ENCODE peak calls at places on chromosomes 4 and X, in four cellular contexts. One of them, this sample, is unnamed.

GRCh38 chr4:11106769-11107168 is 321.9 kb downstream of the HS3ST1 start:
- DNase-seq in endothelial cell of umbilical vein: no peak
- DNase-seq in CD8-positive, alpha-beta memory T cell: no peak
- DNase-seq in mesenchymal stem cell: peak; percentile 7
- DNase-seq in this sample: no peak

GRCh38 chr4:182449186-182449880 is 206.1 kb downstream of the TENM3 start:
- DNase-seq in CD8-positive, alpha-beta memory T cell: no peak
- DNase-seq in endothelial cell of umbilical vein: peak; percentile 34
- DNase-seq in mesenchymal stem cell: peak; percentile 8
- DNase-seq in this sample: no peak

GRCh38 chr4:56630876-56631666 is 50.0 kb downstream of the HOPX start:
- DNase-seq in endothelial cell of umbilical vein: no peak
- DNase-seq in CD8-positive, alpha-beta memory T cell: no peak
- DNase-seq in mesenchymal stem cell: no peak
- DNase-seq in this sample: no peak

GRCh38 chrX:45794323-45794994 is 593.8 kb upstream of the DIPK2B start:
- DNase-seq in CD8-positive, alpha-beta memory T cell: no peak
- DNase-seq in endothelial cell of umbilical vein: no peak
- DNase-seq in mesenchymal stem cell: no peak
- DNase-seq in this sample: no peak

GRCh38 chr4:67684839-67685531 is 16.0 kb downstream of the UBA6 start:
- DNase-seq in endothelial cell of umbilical vein: no peak
- DNase-seq in CD8-positive, alpha-beta memory T cell: no peak
- DNase-seq in mesenchymal stem cell: no peak
- DNase-seq in this sample: no peak

GRCh38 chr4:83125738-83126141 is 11.2 kb upstream of the PLAC8 start:
- DNase-seq in mesenchymal stem cell: no peak
- DNase-seq in endothelial cell of umbilical vein: no peak
- DNase-seq in CD8-positive, alpha-beta memory T cell: peak; percentile 71
- DNase-seq in this sample: no peak

GRCh38 chrX:36986231-36986630 is 21.9 kb upstream of the FAM47C start:
- DNase-seq in mesenchymal stem cell: no peak
- DNase-seq in CD8-positive, alpha-beta memory T cell: no peak
- DNase-seq in endothelial cell of umbilical vein: no peak
- DNase-seq in this sample: no peak

GRCh38 chrX:67749536-67749935 is 205.7 kb downstream of the AR start:
- DNase-seq in mesenchymal stem cell: peak; percentile 0
- DNase-seq in CD8-positive, alpha-beta memory T cell: no peak
- DNase-seq in endothelial cell of umbilical vein: peak; percentile 18
- DNase-seq in this sample: no peak

GRCh38 chr4:87399148-87399547 is 8.2 kb upstream of the HSD17B11 start:
- DNase-seq in endothelial cell of umbilical vein: no peak
- DNase-seq in CD8-positive, alpha-beta memory T cell: no peak
- DNase-seq in mesenchymal stem cell: no peak
- DNase-seq in this sample: no peak

GRCh38 chr4:136768925-136769275 is 763.4 kb downstream of the PCDH18 start:
- DNase-seq in endothelial cell of umbilical vein: peak; percentile 4
- DNase-seq in CD8-positive, alpha-beta memory T cell: no peak
- DNase-seq in mesenchymal stem cell: peak; percentile 58
- DNase-seq in this sample: no peak

GRCh38 chr4:151541438-151542071 is 132.6 kb downstream of the FHIP1A start:
- DNase-seq in CD8-positive, alpha-beta memory T cell: no peak
- DNase-seq in mesenchymal stem cell: peak; percentile 84
- DNase-seq in endothelial cell of umbilical vein: peak; percentile 36
- DNase-seq in this sample: peak; percentile 48

GRCh38 chrX:97672608-97673007 is 788.9 kb downstream of the RPA4 start:
- DNase-seq in mesenchymal stem cell: no peak
- DNase-seq in CD8-positive, alpha-beta memory T cell: no peak
- DNase-seq in endothelial cell of umbilical vein: no peak
- DNase-seq in this sample: no peak

GRCh38 chr4:159451006-159451405 is 348.1 kb downstream of the RAPGEF2 start:
- DNase-seq in endothelial cell of umbilical vein: no peak
- DNase-seq in mesenchymal stem cell: no peak
- DNase-seq in CD8-positive, alpha-beta memory T cell: no peak
- DNase-seq in this sample: no peak

GRCh38 chrX:10514891-10515290 is 105.5 kb downstream of the MID1 start:
- DNase-seq in endothelial cell of umbilical vein: no peak
- DNase-seq in mesenchymal stem cell: no peak
- DNase-seq in CD8-positive, alpha-beta memory T cell: no peak
- DNase-seq in this sample: peak; percentile 56

DNA sequence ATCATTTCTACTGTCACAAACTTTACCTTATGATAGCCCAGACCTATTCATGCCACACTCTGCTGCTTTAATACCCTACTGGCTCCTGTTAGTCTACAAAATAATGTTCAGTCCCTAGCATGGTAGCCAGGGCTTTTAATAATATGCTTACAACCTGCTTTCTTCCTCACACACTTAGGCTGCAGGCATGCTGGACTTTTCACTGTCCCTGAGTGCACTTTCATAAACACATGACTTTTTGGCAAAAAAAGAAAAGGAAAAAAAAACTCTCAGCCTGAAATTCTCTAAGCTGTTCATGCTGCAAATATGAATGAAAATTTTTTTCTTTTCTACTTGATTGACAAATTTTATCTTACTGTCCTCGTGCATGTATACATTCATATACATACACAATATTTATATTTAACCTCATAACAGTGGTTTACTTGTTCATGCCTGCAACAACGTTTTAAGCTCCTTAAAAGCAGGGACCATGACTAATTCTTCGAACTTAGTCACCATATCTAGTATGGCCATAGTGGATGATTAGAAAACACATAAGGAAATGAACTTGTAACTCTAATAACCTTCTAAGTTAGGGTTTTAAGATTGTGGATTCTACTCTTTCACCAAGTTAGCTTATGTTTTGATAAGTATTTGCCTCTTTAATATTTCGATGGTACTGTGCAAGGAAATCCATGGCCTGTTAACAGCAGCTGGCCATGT is 229.5 kb downstream of the SPCS3 start:
- DNase-seq in mesenchymal stem cell: peak; percentile 58
- DNase-seq in CD8-positive, alpha-beta memory T cell: no peak
- DNase-seq in endothelial cell of umbilical vein: no peak
- DNase-seq in this sample: no peak
- H3K4me3 ChIP-seq in mesenchymal stem cell: peak overlapping the region; percentile 47
- H3K4me3 ChIP-seq in CD8-positive, alpha-beta memory T cell: no peak overlapping the region
- H3K4me3 ChIP-seq in endothelial cell of umbilical vein: no peak overlapping the region
- H3K4me3 ChIP-seq in this sample: no peak overlapping the region

GRCh38 chr4:118276551-118276950 is 76.3 kb downstream of the PRSS12 start:
- DNase-seq in endothelial cell of umbilical vein: no peak
- DNase-seq in mesenchymal stem cell: no peak
- DNase-seq in CD8-positive, alpha-beta memory T cell: no peak
- DNase-seq in this sample: no peak
- H3K9me3 ChIP-seq in endothelial cell of umbilical vein: no peaks in the 10 kb centered on the region
- H3K9me3 ChIP-seq in mesenchymal stem cell: no peaks in the 10 kb centered on the region
- H3K9me3 ChIP-seq in CD8-positive, alpha-beta memory T cell: no peaks in the 10 kb centered on the region
- H3K9me3 ChIP-seq in this sample: no peaks in the 10 kb centered on the region

GRCh38 chr4:41360214-41360910 is 103.6 kb downstream of the UCHL1 start:
- DNase-seq in mesenchymal stem cell: peak; percentile 80
- DNase-seq in CD8-positive, alpha-beta memory T cell: no peak
- DNase-seq in endothelial cell of umbilical vein: peak; percentile 70
- DNase-seq in this sample: peak; percentile 78
- H3K27me3 ChIP-seq in mesenchymal stem cell: peaks cover 13% of the 10 kb centered on the region
- H3K27me3 ChIP-seq in CD8-positive, alpha-beta memory T cell: no peaks in the 10 kb centered on the region
- H3K27me3 ChIP-seq in endothelial cell of umbilical vein: peaks cover 52% of the 10 kb centered on the region
- H3K27me3 ChIP-seq in this sample: no peaks in the 10 kb centered on the region

GRCh38 chr4:40199179-40199670 is 2.4 kb downstream of the RHOH start:
- DNase-seq in mesenchymal stem cell: no peak
- DNase-seq in CD8-positive, alpha-beta memory T cell: no peak
- DNase-seq in endothelial cell of umbilical vein: no peak
- DNase-seq in this sample: no peak
- H3K4me3 ChIP-seq in mesenchymal stem cell: no peak overlapping the region
- H3K4me3 ChIP-seq in CD8-positive, alpha-beta memory T cell: peak overlapping the region; percentile 93
- H3K4me3 ChIP-seq in endothelial cell of umbilical vein: no peak overlapping the region
- H3K4me3 ChIP-seq in this sample: no peak overlapping the region

GRCh38 chrX:55818673-55819375 is 101.3 kb downstream of the RRAGB start:
- DNase-seq in CD8-positive, alpha-beta memory T cell: no peak
- DNase-seq in mesenchymal stem cell: no peak
- DNase-seq in endothelial cell of umbilical vein: no peak
- DNase-seq in this sample: no peak
- H3K9me3 ChIP-seq in CD8-positive, alpha-beta memory T cell: no peaks in the 10 kb centered on the region
- H3K9me3 ChIP-seq in mesenchymal stem cell: peaks cover 9% of the 10 kb centered on the region
- H3K9me3 ChIP-seq in endothelial cell of umbilical vein: no peaks in the 10 kb centered on the region
- H3K9me3 ChIP-seq in this sample: no peaks in the 10 kb centered on the region

GRCh38 chrX:16695079-16695676 is 17.3 kb downstream of the CTPS2 start:
- DNase-seq in endothelial cell of umbilical vein: peak; percentile 55
- DNase-seq in CD8-positive, alpha-beta memory T cell: peak; percentile 49
- DNase-seq in mesenchymal stem cell: peak; percentile 53
- DNase-seq in this sample: peak; percentile 17

GRCh38 chrX:16699389-16699788 is 13.1 kb downstream of the CTPS2 start:
- DNase-seq in mesenchymal stem cell: no peak
- DNase-seq in endothelial cell of umbilical vein: no peak
- DNase-seq in CD8-positive, alpha-beta memory T cell: no peak
- DNase-seq in this sample: no peak

GRCh38 chrX:16696956-16697355 is 15.5 kb downstream of the CTPS2 start:
- DNase-seq in mesenchymal stem cell: no peak
- DNase-seq in endothelial cell of umbilical vein: no peak
- DNase-seq in CD8-positive, alpha-beta memory T cell: no peak
- DNase-seq in this sample: no peak

GRCh38 chrX:16702700-16703599 is 9.5 kb downstream of the CTPS2 start:
- DNase-seq in CD8-positive, alpha-beta memory T cell: no peak
- DNase-seq in endothelial cell of umbilical vein: no peak
- DNase-seq in mesenchymal stem cell: no peak
- DNase-seq in this sample: no peak

GRCh38 chrX:16700734-16701133 is 11.7 kb downstream of the CTPS2 start:
- DNase-seq in CD8-positive, alpha-beta memory T cell: no peak
- DNase-seq in mesenchymal stem cell: no peak
- DNase-seq in endothelial cell of umbilical vein: no peak
- DNase-seq in this sample: no peak
- H3K27me3 ChIP-seq in CD8-positive, alpha-beta memory T cell: no peaks in the 10 kb centered on the region
- H3K27me3 ChIP-seq in mesenchymal stem cell: peaks cover 16% of the 10 kb centered on the region
- H3K27me3 ChIP-seq in endothelial cell of umbilical vein: no peaks in the 10 kb centered on the region
- H3K27me3 ChIP-seq in this sample: no peaks in the 10 kb centered on the region

DNA sequence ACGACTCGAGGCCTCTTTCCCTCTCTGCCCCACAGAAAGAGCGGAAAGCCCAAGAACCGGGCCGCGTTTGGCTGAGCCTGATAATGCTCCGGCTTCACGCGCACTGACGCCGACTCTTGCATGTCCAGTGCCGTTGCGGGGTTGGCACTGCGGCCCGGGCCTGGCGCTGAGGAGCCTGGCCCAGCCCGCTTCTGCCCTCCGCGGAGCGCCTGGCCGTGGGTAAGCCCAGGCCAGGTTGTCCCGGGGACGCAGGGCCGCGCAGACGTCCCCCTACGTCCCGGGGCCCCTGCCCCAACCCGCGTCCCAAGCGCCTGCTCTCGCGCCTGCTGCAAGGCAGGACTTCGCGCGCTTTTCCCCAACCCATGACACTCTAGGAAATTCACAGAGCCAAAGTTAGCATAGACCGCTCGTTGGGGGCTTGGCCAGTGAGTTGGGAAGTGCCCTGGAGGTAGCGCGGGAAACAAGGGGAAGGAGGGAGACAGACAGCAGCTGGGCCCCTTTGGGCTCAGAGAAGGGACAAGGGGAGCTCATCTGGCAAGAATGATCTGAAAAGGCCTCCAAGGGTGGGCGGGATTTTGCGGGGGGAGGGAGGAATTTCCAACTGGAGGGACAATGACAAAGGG is 603 bp upstream of the LRPAP1 start:
- DNase-seq in mesenchymal stem cell: no peak
- DNase-seq in CD8-positive, alpha-beta memory T cell: no peak
- DNase-seq in endothelial cell of umbilical vein: no peak
- DNase-seq in this sample: no peak
- H3K4me3 ChIP-seq in mesenchymal stem cell: peak overlapping the region; percentile 80
- H3K4me3 ChIP-seq in CD8-positive, alpha-beta memory T cell: peak overlapping the region; percentile 74
- H3K4me3 ChIP-seq in endothelial cell of umbilical vein: peak overlapping the region; percentile 38
- H3K4me3 ChIP-seq in this sample: peak overlapping the region; percentile 78

DNA sequence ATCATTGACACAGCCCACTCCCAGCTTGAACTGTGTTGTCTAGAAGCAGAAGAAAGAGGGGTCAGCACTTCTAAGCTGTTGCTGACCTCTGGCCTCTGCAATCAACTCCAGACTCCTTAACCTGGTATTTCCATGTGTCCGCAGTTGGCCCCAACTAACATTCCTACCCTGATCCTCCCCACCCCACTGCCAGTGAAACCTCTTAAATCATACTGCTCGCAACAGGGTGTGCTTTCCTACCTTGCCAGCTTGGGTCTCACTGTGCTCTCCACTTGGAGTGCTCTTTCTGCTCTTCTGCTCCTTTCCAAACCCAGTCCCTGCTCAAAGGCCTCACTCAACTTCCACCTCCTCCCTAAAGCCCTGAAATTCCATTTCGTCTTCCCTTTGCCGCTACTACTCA is 52.3 kb upstream of the RPS6KA3 start:
- DNase-seq in mesenchymal stem cell: no peak
- DNase-seq in endothelial cell of umbilical vein: no peak
- DNase-seq in CD8-positive, alpha-beta memory T cell: no peak
- DNase-seq in this sample: no peak
- H3K9me3 ChIP-seq in mesenchymal stem cell: no peaks in the 10 kb centered on the region
- H3K9me3 ChIP-seq in endothelial cell of umbilical vein: no peaks in the 10 kb centered on the region
- H3K9me3 ChIP-seq in CD8-positive, alpha-beta memory T cell: no peaks in the 10 kb centered on the region
- H3K9me3 ChIP-seq in this sample: no peaks in the 10 kb centered on the region

DNA sequence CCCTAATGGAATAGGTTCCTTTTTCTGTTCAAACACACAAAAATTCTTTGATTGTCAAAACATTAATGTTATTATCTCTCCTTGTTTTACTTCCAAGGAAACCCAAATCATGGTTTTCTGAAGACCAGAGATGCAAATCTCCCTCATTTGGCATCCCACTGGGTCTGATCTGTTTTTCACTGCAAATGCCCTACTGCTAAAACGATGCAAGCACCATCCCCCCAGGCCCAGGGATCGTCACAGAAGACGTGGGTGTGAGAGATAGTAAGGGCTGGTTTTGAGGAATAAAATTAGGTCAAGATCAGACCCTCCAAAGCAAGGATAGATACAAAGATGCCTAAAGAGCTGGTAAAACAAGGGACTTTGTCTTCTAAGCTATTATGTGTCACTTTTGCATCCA is 33.6 kb downstream of the GSPT2 start:
- DNase-seq in endothelial cell of umbilical vein: no peak
- DNase-seq in mesenchymal stem cell: no peak
- DNase-seq in CD8-positive, alpha-beta memory T cell: no peak
- DNase-seq in this sample: no peak
- H3K27me3 ChIP-seq in endothelial cell of umbilical vein: no peaks in the 10 kb centered on the region
- H3K27me3 ChIP-seq in mesenchymal stem cell: peaks cover 13% of the 10 kb centered on the region
- H3K27me3 ChIP-seq in CD8-positive, alpha-beta memory T cell: no peaks in the 10 kb centered on the region
- H3K27me3 ChIP-seq in this sample: no peaks in the 10 kb centered on the region